ENCODE peak calls at places on chromosomes 4 and X, in ten cellular contexts. D, Y, A, Q, N, B, E, S, C and O are unnamed samples.

GRCh38 chrX:40167240-40168182 is 69.8 kb upstream of the BCOR start:
- DNase-seq in B (no peak), S (no peak), E (no peak), N (no peak), A (peak; percentile 77), C (peak; percentile 84), Y (no peak), Q (no peak), D (no peak), O (no peak)

GRCh38 chrX:46979340-46979739 is 67.1 kb downstream of the JADE3 start:
- DNase-seq in S (peak; percentile 76), Y (no peak), A (no peak), D (peak; percentile 71), Q (peak; percentile 26), B (peak; percentile 13), N (no peak), C (no peak), E (peak; percentile 59), O (peak; percentile 89)

GRCh38 chrX:54891573-54891972 is 29.1 kb upstream of the TRO start:
- DNase-seq in S (peak; percentile 40), A (peak; percentile 54), N (no peak), C (peak; percentile 30), E (peak; percentile 16), Q (peak; percentile 37), B (peak; percentile 23), D (peak; percentile 62), Y (peak; percentile 21), O (peak; percentile 39)

GRCh38 chrX:53093177-53093655 is 726 bp upstream of the KANTR start:
- DNase-seq in B (peak; percentile 65), A (peak; percentile 88), C (peak; percentile 87), S (peak; percentile 79), Y (peak; percentile 58), D (peak; percentile 85), E (peak; percentile 54), Q (peak; percentile 59), N (no peak), O (peak; percentile 74)

GRCh38 chr4:74546020-74546419 is 101.1 kb downstream of the AREG start:
- DNase-seq in A (no peak), B (no peak), N (no peak), S (peak; percentile 67), Y (no peak), D (no peak), Q (peak; percentile 92), C (no peak), E (peak; percentile 63), O (peak; percentile 73)

GRCh38 chr4:165834116-165834515 is 38.9 kb upstream of the TLL1 start:
- DNase-seq in S (no peak), B (no peak), A (no peak), N (no peak), D (no peak), Y (no peak), C (no peak), E (no peak), Q (no peak), O (no peak)

GRCh38 chrX:129939986-129940385 is 34.0 kb downstream of the UTP14A start:
- DNase-seq in Q (no peak), E (no peak), C (no peak), A (peak; percentile 64), N (no peak), D (no peak), B (no peak), S (no peak), Y (no peak), O (no peak)

GRCh38 chrX:150731795-150732194 is 38.6 kb downstream of the MTMR1 start:
- DNase-seq in D (peak; percentile 71), E (peak; percentile 97), A (no peak), Q (peak; percentile 90), N (no peak), C (no peak), S (no peak), Y (no peak), B (no peak), O (peak; percentile 97)

GRCh38 chr4:102521570-102522553 is 20.7 kb downstream of the NFKB1 start:
- DNase-seq in C (no peak), Q (no peak), N (no peak), A (no peak), Y (no peak), E (no peak), D (no peak), B (no peak), S (no peak), O (no peak)

GRCh38 chr4:164212134-164212533 is 541.8 kb upstream of the SMIM31 start:
- DNase-seq in B (no peak), E (peak; percentile 65), A (no peak), N (no peak), C (no peak), D (peak; percentile 56), Y (no peak), Q (peak; percentile 69), S (no peak), O (peak; percentile 74)

GRCh38 chr4:125322363-125322730 is 7.6 kb downstream of the FAT4 start:
- DNase-seq in Q (peak; percentile 14), D (peak; percentile 19), B (no peak), C (no peak), S (peak; percentile 76), Y (no peak), N (no peak), E (peak; percentile 63), A (no peak), O (peak; percentile 58)

GRCh38 chrX:41382699-41383645 is 49.0 kb downstream of the DDX3X start:
- DNase-seq in Y (no peak), N (no peak), D (peak; percentile 32), Q (no peak), E (peak; percentile 22), B (peak; percentile 6), S (no peak), A (no peak), C (peak; percentile 56), O (peak; percentile 33)

GRCh38 chr4:123856689-123857545 is 460.3 kb downstream of the SPRY1 start:
- DNase-seq in A (peak; percentile 67), S (peak; percentile 90), C (peak; percentile 72), E (peak; percentile 40), B (no peak), Y (peak; percentile 95), D (peak; percentile 33), N (peak; percentile 19), Q (no peak), O (peak; percentile 54)
- TF ChIP-seq CTCF in A (peak; percentile 20), S (no peak), C (no peak), E (peak; percentile 7), B (no peak), Y (peak; percentile 11), D (no peak), N (no peak), Q (no peak), O (peak; percentile 25)

GRCh38 chrX:20363003-20363674 is 96.4 kb upstream of the RPS6KA3 start:
- DNase-seq in B (no peak), C (peak; percentile 23), N (no peak), D (no peak), Q (no peak), S (no peak), Y (no peak), A (no peak), E (peak; percentile 53), O (peak; percentile 64)

GRCh38 chrX:20361890-20362262 is 95.2 kb upstream of the RPS6KA3 start:
- DNase-seq in E (peak; percentile 80), Q (no peak), S (no peak), N (no peak), B (no peak), C (peak; percentile 47), A (peak; percentile 27), D (peak; percentile 63), Y (peak; percentile 72), O (peak; percentile 85)

GRCh38 chrX:20361081-20361889 is 94.6 kb upstream of the RPS6KA3 start:
- DNase-seq in Q (no peak), D (no peak), B (no peak), A (peak; percentile 17), C (peak; percentile 17), E (peak; percentile 74), Y (peak; percentile 56), N (no peak), S (no peak), O (peak; percentile 71)

GRCh38 chrX:20364238-20364637 is 97.5 kb upstream of the RPS6KA3 start:
- DNase-seq in A (no peak), E (no peak), Q (no peak), Y (no peak), N (no peak), C (no peak), D (no peak), S (no peak), B (no peak), O (no peak)

GRCh38 chrX:20362268-20363002 is 95.7 kb upstream of the RPS6KA3 start:
- DNase-seq in D (peak; percentile 89), N (no peak), Y (peak; percentile 93), B (no peak), S (peak; percentile 46), E (peak; percentile 65), A (peak; percentile 1), Q (no peak), C (peak; percentile 63), O (peak; percentile 75)
- H2AFZ ChIP-seq in D (peak overlapping the region; percentile 86), N (no peak overlapping the region), Y (no peak overlapping the region), B (no peak overlapping the region), S (no peak overlapping the region), E (peak overlapping the region; percentile 80), A (peak overlapping the region; percentile 55), Q (no peak overlapping the region), C (peak overlapping the region; percentile 16), O (peak overlapping the region; percentile 69)

DNA sequence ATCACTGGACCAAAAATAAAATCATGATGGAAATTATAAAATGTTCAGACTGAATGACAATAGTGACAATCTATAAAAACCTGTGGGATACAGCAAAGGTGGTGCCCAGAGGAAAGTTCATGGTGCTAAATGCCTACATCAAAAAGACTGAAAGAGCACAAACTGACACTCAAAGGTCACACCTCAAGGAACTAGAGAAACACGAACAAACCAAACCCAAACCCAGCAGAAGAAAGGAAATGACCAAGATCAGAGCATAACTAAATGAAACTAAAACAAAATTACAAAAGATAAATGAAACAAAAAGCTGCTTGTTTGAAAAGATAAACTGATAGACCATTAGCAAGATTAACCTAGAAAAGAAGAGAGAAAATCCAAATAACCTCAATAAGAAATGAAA is 78.7 kb downstream of the ANAPC10 start:
- DNase-seq in Q (no peak), E (no peak), S (no peak), Y (no peak), A (no peak), B (no peak), N (no peak), D (no peak), C (no peak), O (no peak)
- H3K9me3 ChIP-seq in Q (no peaks in the 10 kb centered on the region), E (no peaks in the 10 kb centered on the region), S (no peaks in the 10 kb centered on the region), Y (no peaks in the 10 kb centered on the region), A (no peaks in the 10 kb centered on the region), B (peaks cover 3% of the 10 kb centered on the region), N (no peaks in the 10 kb centered on the region), D (no peaks in the 10 kb centered on the region), C (no peaks in the 10 kb centered on the region), O (no peaks in the 10 kb centered on the region)

GRCh38 chr4:105389167-105389566 is 84.7 kb downstream of the PPA2 start:
- DNase-seq in S (no peak), C (no peak), A (no peak), E (peak; percentile 19), Y (no peak), N (no peak), D (no peak), B (no peak), Q (no peak), O (peak; percentile 46)

GRCh38 chr4:105392858-105393257 is 81.0 kb downstream of the PPA2 start:
- DNase-seq in S (no peak), A (no peak), N (no peak), D (no peak), Q (no peak), E (no peak), Y (no peak), B (no peak), C (no peak), O (no peak)

DNA sequence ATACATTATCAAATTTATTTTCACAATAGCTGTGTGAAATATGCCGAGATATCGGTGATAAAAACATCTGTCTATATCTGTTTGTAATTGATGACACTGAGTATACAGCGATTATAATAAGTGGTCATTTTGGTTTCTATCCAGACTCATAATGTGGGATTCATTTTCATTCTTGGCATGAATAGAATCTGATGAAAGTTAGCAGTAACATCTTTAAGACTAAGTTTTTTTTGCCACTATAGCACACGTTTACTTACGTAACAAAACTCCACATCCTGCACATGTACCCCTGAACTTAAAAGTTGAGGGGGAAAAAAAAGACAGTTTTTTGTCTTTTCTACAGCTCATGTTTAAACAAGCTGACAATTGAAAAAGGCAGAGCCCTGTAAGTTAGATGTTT is 86.4 kb downstream of the PPA2 start:
- DNase-seq in N (no peak), A (no peak), B (no peak), Y (no peak), Q (no peak), E (no peak), C (no peak), D (no peak), S (no peak), O (no peak)
- TF ChIP-seq CTCF in N (no peak), A (no peak), B (no peak), Y (no peak), Q (no peak), E (no peak), C (no peak), D (no peak), S (no peak), O (no peak)